ENCODE peak calls at places on chromosomes 7 and 10, in nine cellular contexts. G is mesenchymal stem cell; I is BE2C; L is psoas muscle; P is lower lobe of right lung; O is mammary epithelial cell; T is HCT116; N is CD4-positive, alpha-beta memory T cell; E is aorta. M is an unnamed sample.

GRCh38 chr10:4663162-4663992 is 162.6 kb upstream of the AKR1E2 start:
- DNase-seq in G (peak; percentile 99), I (peak; percentile 50), L (peak; percentile 52), P (no peak), O (peak; percentile 99), T (peak; percentile 97), N (no peak), E (no peak), M (peak; percentile 84)

GRCh38 chr7:53984776-53985175 is 557.4 kb upstream of the VSTM2A start:
- DNase-seq in G (no peak), I (no peak), L (no peak), P (no peak), O (peak; percentile 29), T (no peak), N (no peak), E (no peak), M (peak; percentile 58)

GRCh38 chr7:44580945-44581344 is 1.1 kb downstream of the TMED4 start:
- DNase-seq in G (no peak), I (no peak), L (no peak), P (no peak), O (no peak), T (no peak), N (no peak), E (no peak), M (peak; percentile 75)

GRCh38 chr10:22379059-22379458 is 33.8 kb downstream of the SPAG6 start:
- DNase-seq in G (no peak), I (no peak), L (no peak), P (no peak), O (no peak), T (no peak), N (no peak), E (no peak), M (no peak)

GRCh38 chr7:34299066-34299465 is 359.0 kb upstream of the NPSR1 start:
- DNase-seq in G (no peak), I (no peak), L (no peak), P (no peak), O (no peak), T (no peak), N (no peak), E (no peak), M (no peak)

GRCh38 chr10:21530168-21530567 is 3.9 kb upstream of the MLLT10 start:
- DNase-seq in G (no peak), I (no peak), L (no peak), P (no peak), O (no peak), T (no peak), N (no peak), E (no peak), M (no peak)

GRCh38 chr7:155808551-155809331 is 3.5 kb downstream of the SHH start:
- DNase-seq in G (no peak), I (no peak), L (no peak), P (peak; percentile 53), O (no peak), T (no peak), N (no peak), E (no peak), M (peak; percentile 92)

GRCh38 chr7:124191713-124192112 is 158.8 kb upstream of the TMEM229A start:
- DNase-seq in G (no peak), I (no peak), L (no peak), P (no peak), O (no peak), T (no peak), N (no peak), E (no peak), M (no peak)

GRCh38 chr10:127935115-127935561 is 28.2 kb downstream of the PTPRE start:
- DNase-seq in G (peak; percentile 70), I (no peak), L (peak; percentile 63), P (no peak), O (no peak), T (no peak), N (no peak), E (no peak), M (no peak)

GRCh38 chr10:18368681-18369080 is 228.5 kb downstream of the CACNB2 start:
- DNase-seq in G (peak; percentile 11), I (no peak), L (no peak), P (no peak), O (no peak), T (no peak), N (no peak), E (no peak), M (peak; percentile 29)

GRCh38 chr7:2993868-2994267 is 49.8 kb downstream of the CARD11 start:
- DNase-seq in G (no peak), I (no peak), L (no peak), P (no peak), O (no peak), T (no peak), N (no peak), E (no peak), M (no peak)

GRCh38 chr7:21338728-21339164 is 89.1 kb upstream of the SP4 start:
- DNase-seq in G (no peak), I (no peak), L (no peak), P (no peak), O (no peak), T (no peak), N (peak; percentile 47), E (no peak), M (no peak)

GRCh38 chr10:132452651-132453469 is 55.9 kb downstream of the PWWP2B start:
- DNase-seq in G (peak; percentile 74), I (peak; percentile 84), L (peak; percentile 82), P (peak; percentile 93), O (peak; percentile 79), T (no peak), N (peak; percentile 91), E (peak; percentile 95), M (peak; percentile 100)

GRCh38 chr7:129949292-129950133 is 3.2 kb downstream of the UBE2H start:
- DNase-seq in G (peak; percentile 91), I (no peak), L (no peak), P (no peak), O (peak; percentile 95), T (peak; percentile 40), N (peak; percentile 15), E (peak; percentile 23), M (peak; percentile 91)

GRCh38 chr7:51012569-51013217 is 230.0 kb upstream of the GRB10 start:
- DNase-seq in G (no peak), I (no peak), L (no peak), P (no peak), O (no peak), T (no peak), N (no peak), E (peak; percentile 64), M (no peak)

GRCh38 chr10:35416628-35417625 is 80.6 kb downstream of the CCNY start:
- DNase-seq in G (no peak), I (no peak), L (no peak), P (no peak), O (no peak), T (no peak), N (no peak), E (no peak), M (no peak)
- H3K4me1 ChIP-seq in G (peaks cover 35% of the 10 kb centered on the region), I (no peaks in the 10 kb centered on the region), L (peaks cover 72% of the 10 kb centered on the region), P (peaks cover 53% of the 10 kb centered on the region), O (peaks cover 51% of the 10 kb centered on the region), T (peaks cover 36% of the 10 kb centered on the region), N (peaks cover 38% of the 10 kb centered on the region), E (no peaks in the 10 kb centered on the region), M (peaks cover 57% of the 10 kb centered on the region)

DNA sequence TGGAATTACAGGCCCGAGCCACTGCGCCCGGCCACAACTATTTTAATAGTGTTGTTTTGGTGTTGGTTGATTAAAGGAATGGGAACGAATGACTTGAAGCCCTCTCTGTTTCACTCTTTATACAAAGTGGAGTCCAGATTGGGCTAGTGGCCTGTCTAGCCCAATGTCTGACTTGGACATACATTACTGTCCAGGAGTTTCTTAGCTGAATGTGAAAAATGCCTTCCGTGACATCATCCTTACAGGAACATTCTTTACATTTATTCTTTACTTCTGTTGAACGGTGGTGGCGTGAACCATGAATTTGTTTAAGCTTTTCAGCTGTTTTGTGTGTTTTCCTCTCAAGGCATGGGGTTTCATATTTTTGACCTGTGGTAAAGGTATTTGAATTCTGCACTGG is 67.9 kb downstream of the DAGLB start:
- DNase-seq in G (no peak), I (no peak), L (no peak), P (no peak), O (no peak), T (no peak), N (no peak), E (no peak), M (peak; percentile 76)
- H3K4me1 ChIP-seq in G (peaks cover 28% of the 10 kb centered on the region), I (no peaks in the 10 kb centered on the region), L (peaks cover 82% of the 10 kb centered on the region), P (peaks cover 93% of the 10 kb centered on the region), O (peaks cover 23% of the 10 kb centered on the region), T (peaks cover 66% of the 10 kb centered on the region), N (peaks cover 80% of the 10 kb centered on the region), E (no peaks in the 10 kb centered on the region), M (peaks cover 36% of the 10 kb centered on the region)

GRCh38 chr7:151505836-151506468 is 13.7 kb downstream of the RHEB start:
- DNase-seq in G (no peak), I (no peak), L (no peak), P (no peak), O (no peak), T (no peak), N (no peak), E (no peak), M (no peak)

GRCh38 chr7:151506901-151507382 is 12.8 kb downstream of the RHEB start:
- DNase-seq in G (no peak), I (no peak), L (no peak), P (no peak), O (peak; percentile 36), T (no peak), N (no peak), E (no peak), M (no peak)

GRCh38 chr7:151503902-151504714 is 15.6 kb downstream of the RHEB start:
- DNase-seq in G (peak; percentile 96), I (no peak), L (peak; percentile 32), P (no peak), O (peak; percentile 77), T (no peak), N (no peak), E (no peak), M (no peak)

GRCh38 chr7:151504715-151505326 is 14.9 kb downstream of the RHEB start:
- DNase-seq in G (no peak), I (no peak), L (no peak), P (no peak), O (no peak), T (no peak), N (no peak), E (no peak), M (no peak)

DNA sequence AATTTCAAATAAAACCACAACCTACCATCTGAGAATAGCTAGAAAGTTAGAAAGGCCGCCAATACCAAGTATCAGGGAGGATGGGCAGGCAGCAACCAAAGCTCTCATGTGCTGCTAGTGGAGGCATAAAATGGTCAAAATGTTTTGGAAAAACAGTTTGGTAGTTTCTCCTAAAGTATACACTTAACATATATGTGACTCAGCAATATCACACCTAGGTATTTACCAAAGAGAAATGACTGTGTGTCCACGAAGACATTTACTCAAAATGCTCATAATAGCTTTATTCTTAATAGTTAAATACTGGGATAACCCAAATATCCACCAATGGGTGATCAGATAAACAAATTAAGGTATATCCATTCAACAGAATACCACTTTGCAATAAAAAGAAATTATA is 14.3 kb downstream of the RHEB start:
- DNase-seq in G (no peak), I (no peak), L (no peak), P (no peak), O (no peak), T (no peak), N (no peak), E (no peak), M (no peak)
- H3K4me1 ChIP-seq in G (peaks cover 7% of the 10 kb centered on the region), I (no peaks in the 10 kb centered on the region), L (peaks cover 81% of the 10 kb centered on the region), P (peaks cover 62% of the 10 kb centered on the region), O (peaks cover 23% of the 10 kb centered on the region), T (peaks cover 7% of the 10 kb centered on the region), N (peaks cover 54% of the 10 kb centered on the region), E (peaks cover 2% of the 10 kb centered on the region), M (peaks cover 24% of the 10 kb centered on the region)

DNA sequence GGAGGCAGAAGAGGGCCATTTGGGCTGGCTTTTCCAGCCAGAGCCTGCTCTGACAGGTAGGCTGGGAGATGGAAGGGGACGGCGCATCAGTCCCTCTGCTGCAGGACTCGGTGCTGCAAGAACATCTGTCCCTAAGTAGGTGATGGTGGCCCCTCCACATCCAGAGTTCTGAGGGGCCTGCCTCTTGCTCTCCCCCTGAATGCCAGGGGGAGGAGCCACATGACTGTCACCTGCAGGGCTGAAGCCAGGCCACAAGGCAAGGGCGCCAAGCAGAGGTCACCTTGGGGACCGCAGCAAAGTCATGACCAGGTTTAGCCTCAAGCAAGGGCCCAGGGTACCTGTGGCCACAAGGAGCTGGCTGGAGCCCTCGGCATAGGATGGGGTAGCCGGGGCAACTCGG is 99.4 kb downstream of the FAM53B start:
- DNase-seq in G (no peak), I (no peak), L (no peak), P (no peak), O (no peak), T (no peak), N (no peak), E (no peak), M (no peak)
- H3K4me1 ChIP-seq in G (peaks cover 34% of the 10 kb centered on the region), I (peaks cover 53% of the 10 kb centered on the region), L (peaks cover 88% of the 10 kb centered on the region), P (peaks cover 98% of the 10 kb centered on the region), O (peaks cover 47% of the 10 kb centered on the region), T (peaks cover 20% of the 10 kb centered on the region), N (peaks cover 95% of the 10 kb centered on the region), E (no peaks in the 10 kb centered on the region), M (peaks cover 38% of the 10 kb centered on the region)